ENCODE peak calls at places on chromosomes 11 and 22, in five cellular contexts. K is H1; C is CD8-positive, alpha-beta memory T cell; D is cardiac fibroblast; I is T-helper 9 cell. M is an unnamed sample.

GRCh38 chr22:49569286-49570031 is 258.2 kb downstream of the BRD1 start:
- DNase-seq in K (no peak), C (no peak), D (no peak), I (no peak), M (no peak)

GRCh38 chr11:84825140-84825539 is 802.0 kb downstream of the DLG2 start:
- DNase-seq in K (no peak), C (no peak), D (no peak), I (no peak), M (no peak)

GRCh38 chr22:40635940-40636379 is 559 bp downstream of the MRTFA start:
- DNase-seq in K (no peak), C (peak), D (no peak), I (peak), M (no peak)

GRCh38 chr11:23288001-23288783 is 427.9 kb upstream of the CCDC179 start:
- DNase-seq in K (no peak), C (no peak), D (peak), I (no peak), M (no peak)

GRCh38 chr22:40499187-40499753 is 128.9 kb downstream of the SGSM3 start:
- DNase-seq in K (peak), C (no peak), D (peak), I (no peak), M (no peak)

GRCh38 chr11:34601609-34602008 is 19.3 kb upstream of the EHF start:
- DNase-seq in K (no peak), C (no peak), D (no peak), I (no peak), M (no peak)

GRCh38 chr22:36102995-36103394 is 57.6 kb downstream of the APOL3 start:
- DNase-seq in K (no peak), C (no peak), D (no peak), I (no peak), M (no peak)

GRCh38 chr22:38725900-38726655 is 20.3 kb downstream of the GTPBP1 start:
- DNase-seq in K (no peak), C (no peak), D (no peak), I (no peak), M (no peak)

M was measured in effector memory CD4-positive, alpha-beta T cell.